ENCODE peak calls at places on chromosomes 6 and 20, in ten cellular contexts. C is hepatocyte; O is CD4-positive, CD25-positive, alpha-beta regulatory T cell; T is CD4-positive, alpha-beta memory T cell; D is effector memory CD4-positive, alpha-beta T cell; Y is BE2C; Q is stomach; B is mesenchymal stem cell; P is left lung; Z is OCI-LY7. I is an unnamed sample.

GRCh38 chr20:5996765-5997164 is 46.3 kb downstream of the MCM8 start:
- DNase-seq in C (no peak), O (peak; percentile 70), T (peak; percentile 73), D (peak; percentile 13), Y (no peak), Q (no peak), B (no peak), P (no peak), Z (peak; percentile 29), I (no peak)

GRCh38 chr6:24809728-24810127 is 11.0 kb upstream of the ARMH2 start:
- DNase-seq in C (no peak), O (no peak), T (no peak), D (no peak), Y (no peak), Q (no peak), B (no peak), P (no peak), Z (no peak), I (no peak)

GRCh38 chr20:50280851-50281655 is 90.4 kb downstream of the CEBPB start:
- DNase-seq in C (no peak), O (no peak), T (no peak), D (no peak), Y (no peak), Q (no peak), B (no peak), P (peak; percentile 19), Z (no peak), I (no peak)

GRCh38 chr20:53174454-53174853 is 202.3 kb downstream of the TSHZ2 start:
- DNase-seq in C (no peak), O (no peak), T (no peak), D (no peak), Y (no peak), Q (no peak), B (no peak), P (no peak), Z (no peak), I (no peak)

GRCh38 chr20:11912013-11912663 is 5.6 kb upstream of the BTBD3 start:
- DNase-seq in C (peak; percentile 9), O (no peak), T (no peak), D (no peak), Y (peak; percentile 16), Q (no peak), B (no peak), P (no peak), Z (no peak), I (no peak)

GRCh38 chr20:9215539-9215938 is 146.7 kb downstream of the PLCB4 start:
- DNase-seq in C (peak; percentile 13), O (no peak), T (no peak), D (no peak), Y (no peak), Q (no peak), B (no peak), P (no peak), Z (peak; percentile 14), I (no peak)

GRCh38 chr20:21006611-21007010 is 99.5 kb downstream of the LINC00237 start:
- DNase-seq in C (no peak), O (no peak), T (no peak), D (no peak), Y (no peak), Q (no peak), B (no peak), P (no peak), Z (no peak), I (no peak)

GRCh38 chr6:132228894-132229293 is 172.4 kb downstream of the MOXD1 start:
- DNase-seq in C (no peak), O (no peak), T (no peak), D (no peak), Y (no peak), Q (no peak), B (no peak), P (no peak), Z (no peak), I (no peak)

GRCh38 chr6:18400831-18401446 is 13.8 kb downstream of the RNF144B start:
- DNase-seq in C (no peak), O (peak; percentile 44), T (no peak), D (no peak), Y (no peak), Q (no peak), B (peak; percentile 29), P (no peak), Z (peak; percentile 42), I (no peak)

DNA sequence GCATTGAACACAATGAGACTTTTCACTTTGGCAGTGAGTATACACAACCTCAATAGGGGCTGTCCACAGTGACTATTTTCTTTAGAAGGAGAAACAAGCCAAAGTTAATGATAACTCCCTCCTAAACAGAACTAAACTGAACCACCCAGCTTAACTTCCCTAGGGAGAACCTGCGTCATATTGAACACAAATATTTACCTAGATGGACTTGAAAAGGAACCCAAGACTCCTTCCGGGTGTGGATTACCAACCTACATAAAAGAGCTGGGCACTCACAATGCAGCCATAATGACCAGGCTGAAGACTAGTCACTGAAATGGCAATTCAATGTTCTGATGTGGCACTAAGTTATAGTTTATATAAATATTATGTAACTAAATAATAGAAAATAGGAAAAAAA is 160.6 kb downstream of the IBTK start:
- DNase-seq in C (no peak), O (no peak), T (no peak), D (no peak), Y (no peak), Q (no peak), B (no peak), P (no peak), Z (no peak), I (no peak)
- H3K4me1 ChIP-seq in C (no peaks in the 10 kb centered on the region), O (no peaks in the 10 kb centered on the region), T (no peaks in the 10 kb centered on the region), D (no peaks in the 10 kb centered on the region), Y (no peaks in the 10 kb centered on the region), Q (no peaks in the 10 kb centered on the region), B (no peaks in the 10 kb centered on the region), P (no peaks in the 10 kb centered on the region), Z (no peaks in the 10 kb centered on the region), I (no peaks in the 10 kb centered on the region)

DNA sequence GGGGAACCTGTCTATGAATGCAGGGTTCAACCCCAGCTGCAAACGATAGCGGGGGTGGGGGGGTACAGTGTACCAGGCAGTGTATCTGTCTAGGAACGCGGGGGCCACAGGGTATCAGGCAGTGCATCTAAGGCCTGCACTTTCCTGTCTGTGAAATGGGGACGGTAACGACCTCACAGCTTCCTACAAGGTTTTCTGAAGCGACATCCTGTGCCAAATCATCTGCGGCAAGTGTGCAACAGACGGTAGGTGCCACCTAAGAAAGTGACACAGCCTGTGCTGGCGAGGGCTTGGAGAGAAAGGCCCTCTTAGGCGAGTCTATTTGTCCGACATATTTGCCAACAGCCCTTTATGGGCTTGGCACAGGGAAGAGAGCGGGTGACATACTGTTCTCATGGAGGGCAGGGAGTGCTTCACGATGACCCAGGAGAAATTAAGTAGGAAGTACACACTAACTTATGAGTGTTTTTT is 3.8 kb downstream of the DIDO1 start:
- DNase-seq in C (no peak), O (peak; percentile 86), T (peak; percentile 78), D (peak; percentile 50), Y (no peak), Q (no peak), B (no peak), P (no peak), Z (peak; percentile 46), I (no peak)
- H3K4me3 ChIP-seq in C (no peak overlapping the region), O (peak overlapping the region; percentile 72), T (peak overlapping the region; percentile 14), D (peak overlapping the region; percentile 7), Y (no peak overlapping the region), Q (peak overlapping the region; percentile 15), B (no peak overlapping the region), P (no peak overlapping the region), Z (peak overlapping the region; percentile 38), I (no peak overlapping the region)

DNA sequence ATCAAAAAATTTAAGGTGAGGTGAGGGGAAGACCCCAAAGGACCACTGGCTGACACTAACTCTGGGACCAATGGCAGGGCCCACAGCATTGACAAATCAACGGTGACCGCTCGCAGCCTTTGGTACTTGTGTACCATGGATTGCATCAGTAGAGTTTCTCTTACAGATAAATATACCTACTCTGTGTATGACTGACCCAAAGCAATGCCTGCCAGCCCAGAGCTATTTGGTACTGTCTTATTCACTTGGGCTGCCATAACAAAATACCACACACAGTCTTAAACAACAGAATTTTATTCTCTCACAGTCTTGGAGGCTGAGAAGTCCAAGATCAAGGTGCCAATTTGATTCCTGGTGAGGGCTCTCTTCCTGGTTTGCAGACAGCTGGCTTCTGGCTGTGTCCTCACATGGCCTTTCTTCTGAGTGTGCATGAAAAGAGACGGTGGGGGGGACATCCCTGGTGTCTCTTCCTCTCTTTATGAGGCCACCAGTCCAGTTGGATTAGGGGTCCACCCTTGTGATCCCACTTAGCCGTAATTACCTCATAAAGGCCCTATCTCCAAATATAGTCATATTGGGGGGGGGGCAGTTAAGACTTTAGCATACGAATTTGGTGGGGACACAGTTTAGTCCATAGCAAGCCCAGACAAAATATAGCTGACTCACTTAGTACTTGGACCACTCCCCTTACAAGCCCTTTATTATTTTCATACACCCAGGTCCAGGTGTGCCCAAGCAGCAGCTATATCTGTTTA is 336.3 kb downstream of the CD83 start:
- DNase-seq in C (no peak), O (no peak), T (no peak), D (no peak), Y (no peak), Q (no peak), B (no peak), P (no peak), Z (no peak), I (no peak)
- H3K4me1 ChIP-seq in C (peaks cover 8% of the 10 kb centered on the region), O (peaks cover 21% of the 10 kb centered on the region), T (peaks cover 52% of the 10 kb centered on the region), D (peaks cover 28% of the 10 kb centered on the region), Y (no peaks in the 10 kb centered on the region), Q (no peaks in the 10 kb centered on the region), B (peaks cover 3% of the 10 kb centered on the region), P (peaks cover 7% of the 10 kb centered on the region), Z (peaks cover 4% of the 10 kb centered on the region), I (peaks cover 21% of the 10 kb centered on the region)

DNA sequence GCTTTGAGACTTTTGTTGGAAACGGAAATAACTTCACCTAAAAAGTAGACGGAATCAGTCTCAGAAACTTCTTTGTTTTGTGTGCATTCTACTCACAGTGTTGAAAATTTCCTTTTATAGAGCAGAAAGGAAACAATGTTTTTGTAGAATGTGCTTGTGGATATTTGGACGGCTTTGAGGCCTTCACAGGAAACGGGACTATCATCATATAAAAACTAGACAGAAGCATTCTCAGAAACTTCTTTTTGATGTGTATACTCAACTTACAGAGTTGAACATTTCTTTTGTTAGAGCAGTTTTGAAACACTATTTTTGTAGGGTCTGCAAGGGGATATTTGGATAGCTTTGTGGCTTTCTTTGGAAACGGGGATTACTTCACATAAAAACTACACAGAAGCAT is 627.5 kb upstream of the ZNF337 start:
- DNase-seq in C (no peak), O (no peak), T (no peak), D (no peak), Y (no peak), Q (no peak), B (no peak), P (no peak), Z (no peak), I (no peak)
- H3K4me3 ChIP-seq in C (no peak overlapping the region), O (no peak overlapping the region), T (no peak overlapping the region), D (no peak overlapping the region), Y (no peak overlapping the region), Q (no peak overlapping the region), B (no peak overlapping the region), P (no peak overlapping the region), Z (no peak overlapping the region), I (no peak overlapping the region)